ENCODE peak calls at places on chromosomes 1 and 21, in eight cellular contexts. F, K, C, N, G, Y, Q and U are unnamed samples. For H3K36me3, the result is how much of the 10 kb centered on the place peaks cover.

GRCh38 chr1:230710543-230710904 is 3.4 kb downstream of the AGT start:
- DNase-seq in C (no peak), Q (no peak), N (no peak), K (no peak), Y (no peak), G (no peak), F (no peak), U (no peak)

GRCh38 chr1:227945891-227946623 is 1.7 kb downstream of the WNT9A start:
- DNase-seq in K (peak), G (peak), Y (peak), Q (peak), C (no peak), F (peak), N (peak), U (peak)

GRCh38 chr1:79353224-79353623 is 346.7 kb upstream of the ADGRL4 start:
- DNase-seq in Q (no peak), N (peak), G (no peak), C (no peak), F (no peak), K (no peak), Y (peak), U (no peak)

GRCh38 chr1:236107121-236107907 is 35.0 kb upstream of the GPR137B start:
- DNase-seq in K (no peak), Q (no peak), N (no peak), Y (no peak), G (no peak), F (no peak), C (no peak), U (no peak)

GRCh38 chr1:162128693-162129356 is 59.3 kb downstream of the NOS1AP start:
- DNase-seq in K (no peak), F (no peak), N (no peak), Y (no peak), C (no peak), G (no peak), Q (no peak), U (no peak)

GRCh38 chr1:21865609-21865942 is 53.5 kb downstream of the LDLRAD2 start:
- DNase-seq in Y (no peak), Q (no peak), C (peak), K (no peak), N (no peak), F (no peak), G (no peak), U (no peak)

GRCh38 chr1:166695115-166695514 is 144.2 kb upstream of the POGK start:
- DNase-seq in G (no peak), Q (no peak), C (no peak), Y (no peak), K (no peak), F (no peak), N (no peak), U (no peak)

GRCh38 chr1:236063919-236064673 is 794 bp downstream of the NID1 start:
- DNase-seq in G (peak), C (peak), K (no peak), Q (peak), N (peak), F (peak), Y (peak), U (peak)

GRCh38 chr1:201999625-202000238 is 10.7 kb upstream of the ELF3 start:
- DNase-seq in C (no peak), K (no peak), F (no peak), G (no peak), Q (no peak), N (peak), Y (peak), U (no peak)

GRCh38 chr1:61825398-61825797 is 83.1 kb downstream of the PATJ start:
- DNase-seq in F (no peak), Q (no peak), K (no peak), C (no peak), Y (no peak), N (no peak), G (no peak), U (no peak)

GRCh38 chr21:46633561-46633960 is 1.9 kb upstream of the PRMT2 start:
- DNase-seq in Y (no peak), N (no peak), G (no peak), K (no peak), Q (no peak), F (no peak), C (no peak), U (no peak)

GRCh38 chr1:53629101-53629691 is 109.8 kb downstream of the GLIS1 start:
- DNase-seq in G (no peak), N (no peak), Q (no peak), Y (no peak), K (no peak), C (no peak), F (peak), U (no peak)

GRCh38 chr1:151934048-151934493 is 24.8 kb upstream of the THEM4 start:
- DNase-seq in K (no peak), Q (no peak), N (peak), C (no peak), Y (peak), G (no peak), F (no peak), U (no peak)

GRCh38 chr1:59703226-59703917 is 111.4 kb upstream of the HOOK1 start:
- DNase-seq in N (no peak), F (no peak), G (no peak), C (no peak), Y (no peak), Q (no peak), K (no peak), U (no peak)

GRCh38 chr1:22756053-22756730 is 45.6 kb downstream of the EPHB2 start:
- DNase-seq in K (no peak), F (no peak), C (no peak), Q (peak), Y (no peak), N (no peak), G (no peak), U (no peak)

GRCh38 chr1:223401873-223402789 is 8.9 kb downstream of the CCDC185 start:
- DNase-seq in K (no peak), C (no peak), F (no peak), G (no peak), Q (no peak), N (no peak), Y (peak), U (no peak)

GRCh38 chr1:39832294-39832693 is 43.6 kb upstream of the BMP8B start:
- DNase-seq in N (no peak), Y (no peak), K (no peak), C (no peak), Q (no peak), F (no peak), G (no peak), U (no peak)
- TF ChIP-seq CTCF in N (no peak), Y (no peak), K (no peak), C (no peak), Q (no peak), F (no peak), G (no peak), U (no peak)

DNA sequence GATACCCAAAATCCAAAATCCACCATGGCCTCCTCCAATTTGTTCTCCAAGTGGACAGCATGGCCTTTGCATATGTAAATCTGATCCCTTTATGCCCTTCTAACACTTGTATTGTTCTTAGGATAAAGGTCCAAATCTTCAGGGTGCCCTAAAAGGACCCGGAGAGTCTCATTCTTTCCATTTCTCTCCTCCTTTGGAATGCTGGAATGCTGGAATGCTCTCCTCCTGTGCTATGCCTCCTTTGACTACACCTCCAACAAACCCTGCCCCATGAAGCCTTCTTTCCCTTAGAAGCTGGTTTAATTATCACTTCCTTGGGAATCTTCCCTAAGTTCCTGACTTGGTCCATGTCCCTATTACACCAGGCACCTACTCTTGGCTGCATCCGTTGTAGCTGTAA is 484.8 kb upstream of the RUNX1 start:
- DNase-seq in K (no peak), F (no peak), Y (no peak), Q (no peak), N (no peak), G (no peak), C (no peak), U (no peak)
- H3K36me3 ChIP-seq in K (under half), F (under half), Y (under half), Q (under half), N (under half), G (under half), C (under half), U (under half)

DNA sequence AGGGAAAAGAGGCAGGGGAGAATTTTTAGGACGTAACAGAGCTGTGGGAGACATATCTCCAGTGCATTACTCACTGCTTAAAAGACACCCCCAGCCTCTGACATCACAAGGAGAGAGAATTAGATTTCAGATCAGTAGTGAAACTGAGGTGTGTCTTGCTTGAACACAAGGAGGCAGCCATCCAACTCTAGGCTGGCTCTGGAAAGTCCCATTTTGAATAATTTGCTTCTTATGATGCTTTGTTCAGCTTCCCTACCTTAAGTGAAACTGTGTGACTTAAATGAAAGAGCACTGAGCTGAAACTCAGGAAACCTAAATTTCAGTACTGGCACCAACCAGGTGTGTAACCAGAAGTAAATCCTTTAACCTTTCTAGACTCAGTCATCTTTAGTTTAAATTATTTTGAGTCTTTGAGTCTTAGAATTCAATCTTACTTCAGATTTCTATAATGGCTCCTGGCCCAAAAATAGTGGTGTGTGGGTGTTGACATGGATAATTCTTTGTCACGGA is 251.6 kb upstream of the SGIP1 start:
- DNase-seq in N (no peak), Y (peak), G (no peak), Q (no peak), C (peak), K (no peak), F (no peak), U (no peak)
- TF ChIP-seq CTCF in N (no peak), Y (no peak), G (no peak), Q (no peak), C (no peak), K (no peak), F (no peak), U (no peak)

GRCh38 chr1:111795401-111795800 is 39.7 kb downstream of the DDX20 start:
- DNase-seq in K (no peak), N (no peak), Q (no peak), Y (no peak), G (no peak), C (no peak), F (no peak), U (no peak)

GRCh38 chr1:111793896-111794295 is 38.2 kb downstream of the DDX20 start:
- DNase-seq in F (no peak), Y (no peak), Q (no peak), C (no peak), K (no peak), G (no peak), N (no peak), U (no peak)

GRCh38 chr1:111789077-111789476 is 33.4 kb downstream of the DDX20 start:
- DNase-seq in K (no peak), C (no peak), Q (no peak), N (peak), G (no peak), F (no peak), Y (no peak), U (no peak)

GRCh38 chr1:111789666-111790316 is 34.1 kb downstream of the DDX20 start:
- DNase-seq in C (no peak), F (no peak), N (peak), K (no peak), Q (no peak), Y (no peak), G (no peak), U (no peak)

GRCh38 chr1:111792249-111792648 is 36.5 kb downstream of the DDX20 start:
- DNase-seq in G (no peak), K (no peak), Q (no peak), C (no peak), Y (no peak), N (no peak), F (no peak), U (no peak)
- H3K36me3 ChIP-seq in G (under half), K (under half), Q (under half), C (under half), Y (under half), N (under half), F (under half), U (under half)

DNA sequence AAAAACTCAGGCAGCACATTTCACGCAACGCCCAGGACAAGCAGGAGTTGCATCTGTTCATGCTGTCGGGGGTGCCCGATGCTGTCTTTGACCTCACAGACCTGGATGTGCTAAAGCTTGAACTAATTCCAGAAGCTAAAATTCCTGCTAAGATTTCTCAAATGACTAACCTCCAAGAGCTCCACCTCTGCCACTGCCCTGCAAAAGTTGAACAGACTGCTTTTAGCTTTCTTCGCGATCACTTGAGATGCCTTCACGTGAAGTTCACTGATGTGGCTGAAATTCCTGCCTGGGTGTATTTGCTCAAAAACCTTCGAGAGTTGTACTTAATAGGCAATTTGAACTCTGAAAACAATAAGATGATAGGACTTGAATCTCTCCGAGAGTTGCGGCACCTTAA is 60.5 kb upstream of the ZNF326 start:
- DNase-seq in F (no peak), C (no peak), K (no peak), Q (no peak), G (no peak), Y (no peak), N (no peak), U (no peak)
- TF ChIP-seq CTCF in F (no peak), C (no peak), K (no peak), Q (no peak), G (no peak), Y (no peak), N (no peak), U (no peak)

DNA sequence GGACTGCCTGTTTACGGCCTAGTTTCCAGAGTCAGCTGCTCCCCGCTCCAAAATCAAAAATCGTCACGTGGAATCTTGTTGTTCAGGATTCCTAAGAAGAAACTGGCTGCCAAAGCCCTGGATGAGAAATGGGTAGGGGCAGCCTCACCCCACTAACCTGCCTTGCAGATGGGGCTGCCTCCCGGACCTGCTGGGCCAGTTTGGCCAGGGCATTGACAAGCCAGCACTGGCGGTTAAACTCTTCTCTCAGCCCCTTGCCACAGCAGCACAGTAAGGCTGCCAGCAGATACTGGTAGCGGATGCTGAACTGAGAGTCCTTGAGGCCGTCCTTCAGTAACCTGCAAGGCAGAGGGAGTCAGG is 31.6 kb upstream of the PPP1R15B start:
- DNase-seq in C (no peak), G (no peak), K (no peak), Q (no peak), F (peak), Y (peak), N (peak), U (peak)
- H3K36me3 ChIP-seq in C (under half), G (under half), K (under half), Q (under half), F (under half), Y (half or more), N (under half), U (half or more)

GRCh38 chr1:115478933-115479551 is 141.0 kb upstream of the NGF start:
- DNase-seq in Y (peak), C (no peak), F (no peak), G (peak), Q (no peak), K (no peak), N (peak), U (no peak)

GRCh38 chr1:115477071-115477470 is 139.0 kb upstream of the NGF start:
- DNase-seq in K (no peak), Q (no peak), Y (no peak), G (no peak), N (no peak), C (no peak), F (no peak), U (no peak)

GRCh38 chr1:115475901-115476300 is 137.9 kb upstream of the NGF start:
- DNase-seq in N (no peak), G (no peak), Y (no peak), Q (no peak), F (no peak), C (no peak), K (no peak), U (no peak)

GRCh38 chr1:115475252-115475651 is 137.2 kb upstream of the NGF start:
- DNase-seq in C (no peak), F (no peak), Y (no peak), Q (no peak), G (no peak), K (no peak), N (no peak), U (no peak)

DNA sequence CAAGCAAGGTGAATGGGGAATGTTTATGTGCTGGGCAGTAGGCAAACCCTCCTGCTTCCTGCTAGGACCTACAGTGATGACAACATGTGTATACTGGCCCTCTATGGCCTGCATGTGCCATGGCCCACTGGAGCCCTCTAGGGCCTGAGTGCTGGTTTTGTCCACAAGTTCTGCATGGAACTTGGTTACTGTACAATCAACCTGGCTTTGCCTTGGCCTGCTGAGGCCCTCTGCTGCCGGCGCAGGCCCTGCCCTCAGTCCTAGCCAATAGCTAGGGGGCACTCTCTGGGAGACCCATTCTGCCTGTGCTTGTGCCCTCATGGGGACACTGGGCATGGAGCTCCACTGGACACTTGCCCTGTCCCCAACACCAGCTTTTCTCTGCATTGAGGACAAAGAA is 138.6 kb upstream of the NGF start:
- DNase-seq in C (no peak), N (no peak), G (no peak), K (no peak), Q (no peak), F (no peak), Y (no peak), U (no peak)
- TF ChIP-seq CTCF in C (no peak), N (no peak), G (no peak), K (peak), Q (no peak), F (no peak), Y (peak), U (no peak)

DNA sequence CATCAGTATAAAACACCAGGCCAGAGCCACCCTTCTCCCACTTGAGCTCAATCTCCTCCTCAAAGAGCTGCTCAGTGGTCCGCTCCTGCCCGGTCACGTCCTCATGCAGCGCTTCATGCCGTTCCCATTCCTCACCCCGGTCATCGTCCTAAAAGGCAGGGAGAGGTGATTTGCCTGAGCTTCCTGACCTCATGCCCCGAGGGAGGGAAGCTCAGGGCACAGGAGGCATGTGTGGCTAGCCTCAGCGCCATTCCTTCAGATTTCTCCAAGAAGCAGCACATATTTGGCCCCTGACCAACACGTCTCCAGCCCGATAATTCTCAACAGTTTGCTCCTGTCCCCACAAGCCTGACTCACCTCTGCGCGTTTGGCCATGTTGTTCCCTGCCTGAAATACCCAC is 4.2 kb upstream of the GPN2 start:
- DNase-seq in Q (no peak), C (no peak), K (peak), Y (no peak), N (no peak), F (no peak), G (no peak), U (no peak)
- H3K36me3 ChIP-seq in Q (under half), C (under half), K (under half), Y (under half), N (under half), F (under half), G (under half), U (half or more)

GRCh38 chr1:27366411-27367159 is at the start of gene MAP3K6:
- DNase-seq in N (peak), K (peak), Y (peak), G (peak), Q (peak), C (peak), F (peak), U (peak)
- TF ChIP-seq CTCF in N (peak), K (peak), Y (peak), G (peak), Q (peak), C (peak), F (peak), U (peak)